ENCODE peak calls at places on chromosomes 2 and 18, in eight cellular contexts. U, S, Y, M, N, B, O and J are unnamed samples.

GRCh38 chr18:22067109-22067508 is 102.3 kb upstream of the GATA6 start:
- DNase-seq in N (no peak), Y (no peak), B (no peak), S (no peak), O (no peak), U (no peak), M (no peak), J (no peak)

GRCh38 chr2:88082781-88083180 is 15.2 kb downstream of the SMYD1 start:
- DNase-seq in M (peak), U (no peak), N (no peak), B (no peak), Y (no peak), S (no peak), O (no peak), J (no peak)

GRCh38 chr18:79788096-79789085 is 9.3 kb upstream of the KCNG2 start:
- DNase-seq in U (no peak), O (peak), N (peak), S (no peak), Y (no peak), B (no peak), M (peak), J (no peak)

GRCh38 chr18:50644807-50645206 is 84.9 kb downstream of the MAPK4 start:
- DNase-seq in M (peak), Y (no peak), B (no peak), S (no peak), O (no peak), U (no peak), N (peak), J (no peak)

GRCh38 chr18:51753365-51754057 is 556.0 kb upstream of the MEX3C start:
- DNase-seq in N (no peak), B (no peak), M (no peak), U (no peak), Y (no peak), O (no peak), S (no peak), J (no peak)

GRCh38 chr18:23283933-23284430 is 148.7 kb downstream of the CABLES1 start:
- DNase-seq in O (no peak), Y (no peak), S (no peak), U (no peak), B (peak), N (peak), M (no peak), J (peak)

GRCh38 chr2:47501374-47502200 is 98.6 kb downstream of the MSH2 start:
- DNase-seq in B (no peak), Y (peak), O (no peak), N (peak), U (no peak), S (no peak), M (no peak), J (peak)

GRCh38 chr2:101831351-101831865 is 133.9 kb downstream of the MAP4K4 start:
- DNase-seq in Y (no peak), S (peak), N (peak), U (peak), B (peak), O (peak), M (peak), J (peak)

GRCh38 chr2:107738268-107738667 is 88.4 kb upstream of the RGPD4 start:
- DNase-seq in B (no peak), Y (no peak), S (no peak), N (no peak), M (no peak), U (no peak), O (no peak), J (no peak)

GRCh38 chr2:28624798-28625701 is 126.6 kb upstream of the PPP1CB start:
- DNase-seq in S (peak), M (peak), Y (no peak), B (peak), O (peak), U (no peak), N (no peak), J (no peak)

GRCh38 chr2:60353863-60354262 is 199.6 kb downstream of the BCL11A start:
- DNase-seq in U (no peak), S (no peak), M (no peak), N (no peak), B (no peak), Y (no peak), O (no peak), J (no peak)

GRCh38 chr2:132557694-132558093 is 112.3 kb downstream of the LYPD1 start:
- DNase-seq in U (no peak), S (no peak), O (no peak), M (no peak), N (no peak), Y (no peak), B (no peak), J (no peak)

GRCh38 chr2:9315280-9315847 is 108.0 kb downstream of the ITGB1BP1 start:
- DNase-seq in Y (no peak), B (peak), S (no peak), M (no peak), N (peak), U (no peak), O (no peak), J (peak)

GRCh38 chr2:11914455-11914854 is 168.0 kb downstream of the LPIN1 start:
- DNase-seq in S (no peak), U (no peak), O (no peak), B (no peak), N (peak), M (no peak), Y (peak), J (no peak)

GRCh38 chr2:161030260-161031063 is 129.8 kb upstream of the TANK start:
- DNase-seq in S (no peak), U (no peak), Y (peak), N (peak), O (no peak), B (no peak), M (no peak), J (peak)

GRCh38 chr2:46449712-46450111 is 29.7 kb upstream of the TMEM247 start:
- DNase-seq in S (no peak), N (no peak), Y (no peak), M (no peak), U (no peak), O (no peak), B (no peak), J (no peak)

GRCh38 chr2:178716394-178716793 is 90.8 kb downstream of the TTN start:
- DNase-seq in M (no peak), U (no peak), N (no peak), B (no peak), Y (no peak), S (no peak), O (no peak), J (no peak)

GRCh38 chr2:96531366-96531765 is 5.2 kb upstream of the ARID5A start:
- DNase-seq in S (no peak), B (peak), U (no peak), Y (no peak), M (no peak), O (no peak), N (no peak), J (no peak)

GRCh38 chr2:68837164-68837860 is 33.9 kb downstream of the BMP10 start:
- DNase-seq in Y (no peak), S (peak), U (peak), B (peak), M (peak), O (peak), N (no peak), J (no peak)

GRCh38 chr2:152396763-152397162 is 61.8 kb downstream of the FMNL2 start:
- DNase-seq in Y (no peak), S (no peak), N (no peak), U (no peak), B (no peak), O (no peak), M (no peak), J (no peak)